ENCODE peak calls at places on chromosomes 6 and 20, in nine cellular contexts. X is suprapubic skin; Z is activated T-cell treated with anti-CD3 and anti-CD28 coated beads, Interleukin-2, amount 50 U/mL, for 48 hours; N is psoas muscle; C is PC-9; P is activated T-helper 1 cell treated with Interleukin-2 at 50 U/mL for 16 hours; U is foreskin fibroblast; W is stromal cell of bone marrow; L is activated CD4-positive, alpha-beta T cell treated with anti-CD3 and anti-CD28 coated beads, Interleukin-2, amount 10 ng/mL, durations not matched to agents 7 days and 5 days. S is an unnamed sample.

GRCh38 chr6:50264995-50265571 is 215.4 kb upstream of the DEFB112 start:
- DNase-seq in P (no peak), Z (no peak), N (no peak), C (no peak), X (no peak), W (no peak), U (peak), L (no peak), S (no peak)

GRCh38 chr20:57651977-57652864 is 32.0 kb upstream of the ZBP1 start:
- DNase-seq in N (peak), L (no peak), X (peak), W (no peak), Z (no peak), P (no peak), U (no peak), C (no peak), S (no peak)

GRCh38 chr20:23652371-23652770 is 14.6 kb upstream of the CST3 start:
- DNase-seq in N (no peak), C (no peak), Z (no peak), L (no peak), W (peak), U (peak), X (no peak), P (no peak), S (no peak)

GRCh38 chr6:106746660-106747059 is 117.3 kb downstream of the QRSL1 start:
- DNase-seq in W (peak), U (peak), C (peak), X (no peak), P (no peak), Z (no peak), N (no peak), L (no peak), S (no peak)

GRCh38 chr6:128600397-128600951 is 80.1 kb upstream of the PTPRK start:
- DNase-seq in C (peak), Z (no peak), L (no peak), X (no peak), W (peak), U (peak), P (no peak), N (no peak), S (no peak)

GRCh38 chr6:14619419-14619781 is 501.8 kb downstream of the CD83 start:
- DNase-seq in C (no peak), N (no peak), X (no peak), W (no peak), P (no peak), Z (no peak), U (no peak), L (no peak), S (no peak)

GRCh38 chr6:89503641-89504040 is 70.7 kb downstream of the ANKRD6 start:
- DNase-seq in P (no peak), X (no peak), U (no peak), Z (no peak), L (no peak), W (no peak), N (no peak), C (peak), S (no peak)

GRCh38 chr20:40494238-40494637 is 194.8 kb downstream of the MAFB start:
- DNase-seq in W (no peak), N (no peak), P (no peak), L (no peak), Z (no peak), C (no peak), X (no peak), U (no peak), S (no peak)

GRCh38 chr6:36886948-36887347 is 1.2 kb downstream of the C6orf89 start:
- DNase-seq in Z (no peak), L (no peak), U (no peak), W (no peak), N (no peak), P (no peak), C (no peak), X (no peak), S (no peak)

GRCh38 chr6:13355043-13355945 is 27.0 kb upstream of the TBC1D7 start:
- DNase-seq in P (no peak), L (peak), C (peak), N (no peak), U (peak), W (peak), X (no peak), Z (peak), S (no peak)

GRCh38 chr6:3764516-3765333 is 13.2 kb upstream of the PXDC1 start:
- DNase-seq in W (no peak), U (no peak), N (no peak), L (no peak), C (no peak), P (no peak), X (peak), Z (no peak), S (no peak)

S was measured in effector memory CD4-positive, alpha-beta T cell.